ENCODE peak calls at places on chromosome 4, in ten cellular contexts. T is glutamatergic neuron; H is putamen; Q is lower lobe of right lung; D is AG08396; Z is Caco-2; I is LoVo; W is cardiac fibroblast; O is endothelial cell; V is activated T-helper 9 cell treated with anti-CD3 and anti-CD28 coated beads, Interleukin-2, amount 50 U/mL, for 16 hours. R is an unnamed sample.

GRCh38 chr4:6910960-6911874 is 1.6 kb downstream of the TBC1D14 start:
- DNase-seq in T (no peak), H (no peak), Q (no peak), D (no peak), Z (no peak), I (no peak), W (no peak), O (no peak), V (no peak), R (no peak)

GRCh38 chr4:89640620-89641366 is 196.2 kb downstream of the SNCA start:
- DNase-seq in T (peak; percentile 81), H (no peak), Q (peak; percentile 45), D (peak; percentile 40), Z (peak; percentile 82), I (no peak), W (peak; percentile 44), O (peak; percentile 70), V (no peak), R (no peak)

GRCh38 chr4:7226464-7226863 is 34.1 kb downstream of the SORCS2 start:
- DNase-seq in T (peak; percentile 89), H (no peak), Q (no peak), D (no peak), Z (no peak), I (no peak), W (no peak), O (no peak), V (no peak), R (no peak)

GRCh38 chr4:103030791-103031190 is 11.3 kb upstream of the SLC9B1 start:
- DNase-seq in T (no peak), H (no peak), Q (no peak), D (no peak), Z (no peak), I (no peak), W (no peak), O (no peak), V (no peak), R (no peak)

GRCh38 chr4:14064969-14065368 is 437.4 kb upstream of the BOD1L1 start:
- DNase-seq in T (no peak), H (no peak), Q (no peak), D (no peak), Z (no peak), I (no peak), W (no peak), O (no peak), V (no peak), R (no peak)

GRCh38 chr4:54840992-54841768 is 183.4 kb downstream of the KIT start:
- DNase-seq in T (no peak), H (peak; percentile 59), Q (no peak), D (peak; percentile 26), Z (no peak), I (no peak), W (peak; percentile 33), O (no peak), V (no peak), R (no peak)

GRCh38 chr4:5751073-5751917 is 40.3 kb downstream of the EVC start:
- DNase-seq in T (no peak), H (no peak), Q (no peak), D (peak; percentile 4), Z (no peak), I (no peak), W (peak; percentile 99), O (no peak), V (no peak), R (no peak)

GRCh38 chr4:8745036-8745827 is 126.4 kb downstream of the HMX1 start:
- DNase-seq in T (no peak), H (no peak), Q (peak; percentile 23), D (no peak), Z (peak; percentile 13), I (no peak), W (no peak), O (no peak), V (no peak), R (no peak)

GRCh38 chr4:153529646-153530045 is 63.5 kb downstream of the TMEM131L start:
- DNase-seq in T (no peak), H (no peak), Q (no peak), D (no peak), Z (no peak), I (no peak), W (peak; percentile 59), O (no peak), V (no peak), R (no peak)

GRCh38 chr4:54439831-54440243 is 210.7 kb downstream of the PDGFRA start:
- DNase-seq in T (no peak), H (peak; percentile 62), Q (peak; percentile 47), D (peak; percentile 31), Z (no peak), I (no peak), W (peak; percentile 81), O (no peak), V (no peak), R (no peak)

GRCh38 chr4:94934864-94935263 is 177.1 kb downstream of the BMPR1B start:
- DNase-seq in T (no peak), H (no peak), Q (no peak), D (no peak), Z (no peak), I (no peak), W (peak; percentile 44), O (no peak), V (no peak), R (no peak)

GRCh38 chr4:70838972-70839536 is 636 bp downstream of the GRSF1 start:
- DNase-seq in T (peak; percentile 75), H (peak; percentile 49), Q (peak; percentile 84), D (peak; percentile 79), Z (peak; percentile 61), I (peak; percentile 44), W (peak; percentile 56), O (peak; percentile 66), V (peak; percentile 58), R (no peak)

GRCh38 chr4:18695733-18696527 is 674.4 kb upstream of the LCORL start:
- DNase-seq in T (no peak), H (no peak), Q (no peak), D (no peak), Z (no peak), I (no peak), W (no peak), O (no peak), V (no peak), R (no peak)

GRCh38 chr4:165325732-165326512 is 1.5 kb upstream of the MSMO1 start:
- DNase-seq in T (no peak), H (no peak), Q (no peak), D (peak; percentile 24), Z (no peak), I (peak; percentile 55), W (peak; percentile 84), O (no peak), V (no peak), R (no peak)

GRCh38 chr4:169604131-169604900 is 8.1 kb downstream of the NEK1 start:
- DNase-seq in T (no peak), H (no peak), Q (no peak), D (peak; percentile 69), Z (no peak), I (no peak), W (peak; percentile 79), O (no peak), V (no peak), R (no peak)

GRCh38 chr4:113683143-113683542 is 78.4 kb downstream of the CAMK2D start:
- DNase-seq in T (no peak), H (no peak), Q (no peak), D (no peak), Z (no peak), I (no peak), W (peak; percentile 32), O (no peak), V (peak; percentile 58), R (no peak)

GRCh38 chr4:182338059-182338458 is 94.9 kb downstream of the TENM3 start:
- DNase-seq in T (no peak), H (no peak), Q (no peak), D (no peak), Z (no peak), I (no peak), W (no peak), O (no peak), V (no peak), R (no peak)

GRCh38 chr4:187333151-187333550 is 609.5 kb upstream of the FAT1 start:
- DNase-seq in T (no peak), H (no peak), Q (no peak), D (no peak), Z (no peak), I (no peak), W (peak; percentile 7), O (no peak), V (no peak), R (no peak)

GRCh38 chr4:178941975-178942374 is 1499.7 kb upstream of the AGA start:
- DNase-seq in T (no peak), H (no peak), Q (no peak), D (no peak), Z (no peak), I (no peak), W (no peak), O (no peak), V (no peak), R (no peak)

GRCh38 chr4:78439328-78439727 is 112.2 kb upstream of the ANXA3 start:
- DNase-seq in T (no peak), H (no peak), Q (no peak), D (no peak), Z (no peak), I (peak; percentile 14), W (peak; percentile 6), O (no peak), V (no peak), R (no peak)

GRCh38 chr4:66653937-66654336 is 891.4 kb downstream of the CENPC start:
- DNase-seq in T (no peak), H (no peak), Q (no peak), D (no peak), Z (no peak), I (no peak), W (no peak), O (no peak), V (no peak), R (no peak)

R was measured in SK-N-MC.